ENCODE peak calls at places on chromosomes 13 and 19, in eight cellular contexts. F is fibroblast of lung, O is AG09319, S is HEK293T, E is fibroblast of the aortic adventitia, B is posterior cingulate gyrus, G is frontal cortex, R is spleen. N is an unnamed sample.

GRCh38 chr13:35388979-35389378 is 87.5 kb downstream of the MAB21L1 start:
- DNase-seq in B (no peak), O (peak), S (no peak), E (peak), F (peak), G (no peak), R (no peak), N (no peak)

GRCh38 chr19:14112051-14112808 is 5.3 kb downstream of the PRKACA start:
- DNase-seq in B (no peak), R (peak), S (no peak), G (no peak), E (peak), O (no peak), F (no peak), N (no peak)

GRCh38 chr19:10514211-10515145 is 2.8 kb downstream of the S1PR5 start:
- DNase-seq in R (no peak), G (no peak), S (no peak), F (no peak), O (no peak), E (no peak), B (no peak), N (no peak)

GRCh38 chr13:48258002-48258401 is 25.0 kb downstream of the ITM2B start:
- DNase-seq in F (no peak), O (no peak), G (no peak), E (no peak), R (no peak), S (no peak), B (no peak), N (no peak)

GRCh38 chr19:56822755-56823154 is 17.8 kb downstream of the PEG3 start:
- DNase-seq in G (no peak), B (no peak), S (no peak), R (no peak), O (no peak), F (no peak), E (no peak), N (no peak)

GRCh38 chr13:44620057-44620456 is 43.9 kb upstream of the TSC22D1 start:
- DNase-seq in O (no peak), S (no peak), G (no peak), E (peak), R (no peak), B (no peak), F (peak), N (no peak)

GRCh38 chr13:49791214-49791752 is 1.2 kb downstream of the KPNA3 start:
- DNase-seq in F (peak), S (no peak), O (no peak), G (peak), B (no peak), E (peak), R (no peak), N (peak)

GRCh38 chr19:2503521-2504109 is 27.7 kb downstream of the GADD45B start:
- DNase-seq in E (peak), G (no peak), S (peak), B (no peak), R (no peak), F (peak), O (no peak), N (no peak)

GRCh38 chr19:17073869-17074627 is 1.2 kb downstream of the HAUS8 start:
- DNase-seq in F (no peak), E (no peak), S (no peak), G (no peak), R (peak), O (no peak), B (peak), N (no peak)

GRCh38 chr13:62084728-62085127 is 669.1 kb upstream of the PCDH20 start:
- DNase-seq in B (no peak), S (no peak), F (no peak), R (no peak), O (no peak), G (no peak), E (no peak), N (no peak)

GRCh38 chr13:65600702-65601101 is 1629.4 kb downstream of the PCDH9 start:
- DNase-seq in S (no peak), R (no peak), B (no peak), F (peak), E (peak), O (no peak), G (no peak), N (no peak)

GRCh38 chr19:48469056-48469881 is at the start of gene CYTH2:
- DNase-seq in F (peak), R (peak), S (peak), B (peak), E (peak), O (peak), G (peak), N (peak)